ENCODE peak calls at places on chromosome 13, in four cellular contexts. One of them, this sample, is unnamed.

GRCh38 chr13:26022538-26023292 is 29.1 kb downstream of the SHISA2 start:
- DNase-seq in AG10803: peak; percentile 82
- DNase-seq in brain microvascular endothelial cell: peak; percentile 78
- DNase-seq in RWPE1: peak; percentile 46
- DNase-seq in this sample: peak; percentile 7

GRCh38 chr13:91313103-91313502 is 34.4 kb upstream of the MIR17HG start:
- DNase-seq in AG10803: peak; percentile 26
- DNase-seq in brain microvascular endothelial cell: peak; percentile 3
- DNase-seq in RWPE1: no peak
- DNase-seq in this sample: no peak

GRCh38 chr13:64778002-64778401 is 2452.1 kb downstream of the PCDH9 start:
- DNase-seq in AG10803: no peak
- DNase-seq in brain microvascular endothelial cell: no peak
- DNase-seq in RWPE1: no peak
- DNase-seq in this sample: no peak

GRCh38 chr13:40993987-40994386 is 25.1 kb downstream of the ELF1 start:
- DNase-seq in AG10803: no peak
- DNase-seq in brain microvascular endothelial cell: no peak
- DNase-seq in RWPE1: peak; percentile 92
- DNase-seq in this sample: no peak

GRCh38 chr13:65264066-65264465 is 1966.1 kb downstream of the PCDH9 start:
- DNase-seq in AG10803: no peak
- DNase-seq in brain microvascular endothelial cell: no peak
- DNase-seq in RWPE1: peak; percentile 0
- DNase-seq in this sample: no peak

GRCh38 chr13:19158526-19158925 is 23.1 kb downstream of the TUBA3C start:
- DNase-seq in AG10803: no peak
- DNase-seq in brain microvascular endothelial cell: no peak
- DNase-seq in RWPE1: no peak
- DNase-seq in this sample: no peak

GRCh38 chr13:111263566-111263965 is 56.9 kb upstream of the TEX29 start:
- DNase-seq in AG10803: no peak
- DNase-seq in brain microvascular endothelial cell: no peak
- DNase-seq in RWPE1: no peak
- DNase-seq in this sample: no peak

GRCh38 chr13:80577951-80578670 is 237.2 kb upstream of the SPRY2 start:
- DNase-seq in AG10803: no peak
- DNase-seq in brain microvascular endothelial cell: no peak
- DNase-seq in RWPE1: no peak
- DNase-seq in this sample: no peak

GRCh38 chr13:73082471-73082870 is 23.7 kb downstream of the KLF5 start:
- DNase-seq in AG10803: no peak
- DNase-seq in brain microvascular endothelial cell: no peak
- DNase-seq in RWPE1: no peak
- DNase-seq in this sample: no peak

GRCh38 chr13:101751488-101751887 is 299.0 kb downstream of the ITGBL1 start:
- DNase-seq in AG10803: peak; percentile 61
- DNase-seq in brain microvascular endothelial cell: peak; percentile 61
- DNase-seq in RWPE1: peak; percentile 59
- DNase-seq in this sample: no peak

GRCh38 chr13:98595134-98595533 is 18.2 kb upstream of the STK24 start:
- DNase-seq in AG10803: no peak
- DNase-seq in brain microvascular endothelial cell: no peak
- DNase-seq in RWPE1: no peak
- DNase-seq in this sample: no peak

GRCh38 chr13:98842858-98843481 is 90.5 kb upstream of the SLC15A1 start:
- DNase-seq in AG10803: peak; percentile 82
- DNase-seq in brain microvascular endothelial cell: peak; percentile 67
- DNase-seq in RWPE1: peak; percentile 52
- DNase-seq in this sample: peak; percentile 84

GRCh38 chr13:51148223-51148951 is 37.3 kb upstream of the C13orf42 start:
- DNase-seq in AG10803: no peak
- DNase-seq in brain microvascular endothelial cell: no peak
- DNase-seq in RWPE1: no peak
- DNase-seq in this sample: no peak

GRCh38 chr13:68808456-68808855 is 1299.2 kb upstream of the ATXN8OS start:
- DNase-seq in AG10803: no peak
- DNase-seq in brain microvascular endothelial cell: no peak
- DNase-seq in RWPE1: no peak
- DNase-seq in this sample: no peak

GRCh38 chr13:33388254-33388998 is 102.9 kb upstream of the STARD13 start:
- DNase-seq in AG10803: peak; percentile 4
- DNase-seq in brain microvascular endothelial cell: no peak
- DNase-seq in RWPE1: peak; percentile 13
- DNase-seq in this sample: no peak
- TF ChIP-seq CTCF in AG10803: no peak
- TF ChIP-seq CTCF in brain microvascular endothelial cell: peak; percentile 15
- TF ChIP-seq CTCF in RWPE1: no peak
- TF ChIP-seq CTCF in this sample: no peak

GRCh38 chr13:36157475-36157874 is 26.3 kb upstream of the DCLK1 start:
- DNase-seq in AG10803: no peak
- DNase-seq in brain microvascular endothelial cell: no peak
- DNase-seq in RWPE1: no peak
- DNase-seq in this sample: no peak
- TF ChIP-seq CTCF in AG10803: no peak
- TF ChIP-seq CTCF in brain microvascular endothelial cell: no peak
- TF ChIP-seq CTCF in RWPE1: no peak
- TF ChIP-seq CTCF in this sample: no peak

DNA sequence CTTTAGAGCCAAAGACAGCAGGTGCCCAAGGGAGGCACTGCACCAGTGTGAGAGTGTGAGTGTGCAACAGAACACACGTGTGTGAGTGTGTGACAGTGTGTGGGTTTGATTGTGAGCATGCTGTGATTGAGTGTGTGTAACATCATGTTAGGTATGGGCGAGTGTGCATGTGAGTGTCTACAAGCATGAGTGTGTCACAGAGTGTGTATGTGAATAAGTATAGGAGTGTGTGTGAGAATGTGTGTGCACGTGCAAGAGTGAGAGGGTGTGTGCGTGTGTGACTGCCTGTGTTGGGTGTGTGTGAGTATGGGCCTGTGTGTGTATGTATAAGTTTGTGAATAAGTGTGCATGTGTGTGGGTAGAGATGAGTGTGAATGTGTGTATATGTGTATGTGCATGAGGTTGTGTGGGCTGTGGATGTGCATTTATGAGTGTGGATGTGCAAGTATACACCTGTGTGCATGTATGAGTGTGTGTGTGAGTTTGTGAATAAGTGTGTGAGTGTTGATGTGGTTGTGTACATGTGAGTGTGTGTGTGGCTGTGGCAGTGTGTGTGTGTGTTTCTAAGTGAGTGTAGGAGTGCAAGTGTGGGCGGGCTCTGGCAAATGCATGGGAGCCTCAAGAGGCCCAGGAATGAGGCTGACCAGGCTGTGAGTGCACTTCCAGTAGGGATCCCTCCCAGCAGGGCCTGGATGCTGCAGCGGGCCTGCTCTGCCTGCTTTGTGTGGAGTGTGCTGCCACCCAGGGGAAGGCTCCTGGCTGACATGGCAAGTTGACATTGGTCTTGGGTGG is 198.4 kb downstream of the COL4A1 start:
- DNase-seq in AG10803: peak; percentile 90
- DNase-seq in brain microvascular endothelial cell: peak; percentile 87
- DNase-seq in RWPE1: peak; percentile 88
- DNase-seq in this sample: peak; percentile 51
- TF ChIP-seq CTCF in AG10803: peak; percentile 93
- TF ChIP-seq CTCF in brain microvascular endothelial cell: peak; percentile 89
- TF ChIP-seq CTCF in RWPE1: peak; percentile 72
- TF ChIP-seq CTCF in this sample: peak; percentile 75

GRCh38 chr13:60074397-60074796 is 89.3 kb downstream of the DIAPH3 start:
- DNase-seq in AG10803: no peak
- DNase-seq in brain microvascular endothelial cell: no peak
- DNase-seq in RWPE1: no peak
- DNase-seq in this sample: no peak
- TF ChIP-seq CTCF in AG10803: no peak
- TF ChIP-seq CTCF in brain microvascular endothelial cell: no peak
- TF ChIP-seq CTCF in RWPE1: no peak
- TF ChIP-seq CTCF in this sample: no peak

This sample was measured in neural crest cell.